ENCODE peak calls at places on chromosomes 13 and 19, in seven cellular contexts. One of them, this sample, is unnamed.

GRCh38 chr13:21134475-21134874 is 41.9 kb downstream of the SKA3 start:
- DNase-seq in SK-N-SH: no peak
- DNase-seq in hepatocyte: no peak
- DNase-seq in AG04450: no peak
- DNase-seq in heart right ventricle: no peak
- DNase-seq in left ventricle myocardium inferior: no peak
- DNase-seq in breast epithelium: no peak
- DNase-seq in this sample: no peak

GRCh38 chr13:100347941-100348340 is 240.6 kb downstream of the GGACT start:
- DNase-seq in SK-N-SH: no peak
- DNase-seq in hepatocyte: no peak
- DNase-seq in AG04450: no peak
- DNase-seq in heart right ventricle: no peak
- DNase-seq in left ventricle myocardium inferior: no peak
- DNase-seq in breast epithelium: no peak
- DNase-seq in this sample: peak; percentile 39

GRCh38 chr19:27759896-27760295 is 1453.1 kb downstream of the UQCRFS1 start:
- DNase-seq in SK-N-SH: no peak
- DNase-seq in hepatocyte: no peak
- DNase-seq in AG04450: no peak
- DNase-seq in heart right ventricle: peak; percentile 14
- DNase-seq in left ventricle myocardium inferior: no peak
- DNase-seq in breast epithelium: no peak
- DNase-seq in this sample: no peak

GRCh38 chr13:113086031-113086750 is 19.4 kb upstream of the F7 start:
- DNase-seq in SK-N-SH: no peak
- DNase-seq in hepatocyte: no peak
- DNase-seq in AG04450: no peak
- DNase-seq in heart right ventricle: no peak
- DNase-seq in left ventricle myocardium inferior: no peak
- DNase-seq in breast epithelium: no peak
- DNase-seq in this sample: no peak

GRCh38 chr13:48813518-48813917 is 159.8 kb downstream of the CYSLTR2 start:
- DNase-seq in SK-N-SH: no peak
- DNase-seq in hepatocyte: no peak
- DNase-seq in AG04450: no peak
- DNase-seq in heart right ventricle: no peak
- DNase-seq in left ventricle myocardium inferior: no peak
- DNase-seq in breast epithelium: no peak
- DNase-seq in this sample: no peak

GRCh38 chr19:51690359-51691121 is 2.6 kb upstream of the SPACA6 start:
- DNase-seq in SK-N-SH: peak; percentile 84
- DNase-seq in hepatocyte: peak; percentile 90
- DNase-seq in AG04450: peak; percentile 41
- DNase-seq in heart right ventricle: peak; percentile 75
- DNase-seq in left ventricle myocardium inferior: peak; percentile 66
- DNase-seq in breast epithelium: peak; percentile 51
- DNase-seq in this sample: no peak

GRCh38 chr19:50383307-50383851 is 768 bp upstream of the POLD1 start:
- DNase-seq in SK-N-SH: no peak
- DNase-seq in hepatocyte: peak; percentile 43
- DNase-seq in AG04450: no peak
- DNase-seq in heart right ventricle: no peak
- DNase-seq in left ventricle myocardium inferior: no peak
- DNase-seq in breast epithelium: peak; percentile 32
- DNase-seq in this sample: no peak

GRCh38 chr19:58581227-58582141 is 8.3 kb upstream of the MZF1 start:
- DNase-seq in SK-N-SH: no peak
- DNase-seq in hepatocyte: peak; percentile 91
- DNase-seq in AG04450: peak; percentile 74
- DNase-seq in heart right ventricle: peak; percentile 88
- DNase-seq in left ventricle myocardium inferior: peak; percentile 87
- DNase-seq in breast epithelium: no peak
- DNase-seq in this sample: peak; percentile 68

GRCh38 chr13:106376411-106377112 is 158.9 kb downstream of the EFNB2 start:
- DNase-seq in SK-N-SH: no peak
- DNase-seq in hepatocyte: no peak
- DNase-seq in AG04450: peak; percentile 67
- DNase-seq in heart right ventricle: no peak
- DNase-seq in left ventricle myocardium inferior: no peak
- DNase-seq in breast epithelium: no peak
- DNase-seq in this sample: peak; percentile 98

GRCh38 chr19:7575426-7576040 is 20.1 kb upstream of the CAMSAP3 start:
- DNase-seq in SK-N-SH: no peak
- DNase-seq in hepatocyte: no peak
- DNase-seq in AG04450: no peak
- DNase-seq in heart right ventricle: no peak
- DNase-seq in left ventricle myocardium inferior: no peak
- DNase-seq in breast epithelium: no peak
- DNase-seq in this sample: peak; percentile 30

GRCh38 chr13:75391432-75392100 is 90.4 kb downstream of the TBC1D4 start:
- DNase-seq in SK-N-SH: no peak
- DNase-seq in hepatocyte: no peak
- DNase-seq in AG04450: no peak
- DNase-seq in heart right ventricle: no peak
- DNase-seq in left ventricle myocardium inferior: no peak
- DNase-seq in breast epithelium: no peak
- DNase-seq in this sample: no peak

GRCh38 chr19:48560095-48560530 is 8.1 kb downstream of the SULT2B1 start:
- DNase-seq in SK-N-SH: no peak
- DNase-seq in hepatocyte: no peak
- DNase-seq in AG04450: no peak
- DNase-seq in heart right ventricle: no peak
- DNase-seq in left ventricle myocardium inferior: no peak
- DNase-seq in breast epithelium: no peak
- DNase-seq in this sample: no peak

DNA sequence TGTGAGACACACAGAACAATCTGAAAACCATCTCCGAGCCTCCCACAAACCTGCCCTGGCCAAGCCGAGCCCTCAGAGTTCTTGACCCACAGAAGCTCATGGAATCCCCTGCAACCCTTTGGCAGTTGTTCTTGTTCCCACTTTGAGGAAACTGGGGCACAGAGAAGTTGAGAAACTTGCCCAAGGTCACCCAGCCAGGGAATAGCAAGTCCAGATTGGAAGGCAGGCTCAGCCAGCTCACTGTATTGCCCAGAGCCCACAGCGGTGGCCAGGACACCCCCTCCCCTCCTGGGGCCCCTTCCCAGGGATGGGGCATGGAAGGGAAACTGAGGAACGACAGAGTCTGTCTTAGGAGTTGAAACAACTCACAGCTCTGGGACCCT is 1.8 kb downstream of the ZSWIM4 start:
- DNase-seq in SK-N-SH: no peak
- DNase-seq in hepatocyte: no peak
- DNase-seq in AG04450: no peak
- DNase-seq in heart right ventricle: no peak
- DNase-seq in left ventricle myocardium inferior: no peak
- DNase-seq in breast epithelium: no peak
- DNase-seq in this sample: no peak
- H3K4me3 ChIP-seq in SK-N-SH: peak overlapping the region; percentile 75
- H3K4me3 ChIP-seq in hepatocyte: no peak overlapping the region
- H3K4me3 ChIP-seq in AG04450: peak overlapping the region; percentile 80
- H3K4me3 ChIP-seq in heart right ventricle: no peak overlapping the region
- H3K4me3 ChIP-seq in left ventricle myocardium inferior: peak overlapping the region; percentile 82
- H3K4me3 ChIP-seq in breast epithelium: peak overlapping the region; percentile 81
- H3K4me3 ChIP-seq in this sample: peak overlapping the region; percentile 7

DNA sequence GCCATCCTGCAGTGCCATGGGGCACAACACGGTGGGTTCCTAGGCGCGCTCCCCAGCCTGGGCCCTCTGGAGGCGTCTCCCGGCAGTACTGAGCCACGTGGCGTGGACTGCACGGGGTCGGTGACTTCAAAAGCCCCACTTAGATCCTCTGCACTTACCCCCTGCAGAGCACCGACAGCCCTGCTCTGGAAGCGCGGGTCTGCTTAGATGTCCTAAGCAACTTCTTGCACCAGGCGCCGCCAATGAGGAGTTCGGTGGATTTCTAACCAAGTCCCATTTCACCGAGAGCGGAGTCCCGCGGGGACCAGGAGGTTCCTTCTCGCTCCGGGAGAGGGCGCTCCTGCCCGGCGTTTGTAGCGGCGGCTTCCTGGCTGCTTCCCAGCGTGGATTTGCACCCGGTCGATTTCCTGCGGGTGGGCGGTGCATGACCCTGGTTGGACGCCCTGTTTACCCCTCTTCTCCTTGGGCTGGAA is 25.2 kb upstream of the ZNF845 start:
- DNase-seq in SK-N-SH: peak; percentile 85
- DNase-seq in hepatocyte: peak; percentile 55
- DNase-seq in AG04450: no peak
- DNase-seq in heart right ventricle: no peak
- DNase-seq in left ventricle myocardium inferior: peak; percentile 16
- DNase-seq in breast epithelium: no peak
- DNase-seq in this sample: no peak
- TF ChIP-seq CTCF in SK-N-SH: peak; percentile 51
- TF ChIP-seq CTCF in hepatocyte: peak; percentile 67
- TF ChIP-seq CTCF in AG04450: peak; percentile 17
- TF ChIP-seq CTCF in heart right ventricle: peak; percentile 66
- TF ChIP-seq CTCF in left ventricle myocardium inferior: peak; percentile 62
- TF ChIP-seq CTCF in breast epithelium: peak; percentile 30
- TF ChIP-seq CTCF in this sample: peak; percentile 29

GRCh38 chr13:44051923-44052322 is 172.2 kb downstream of the LACC1 start:
- DNase-seq in SK-N-SH: no peak
- DNase-seq in hepatocyte: peak; percentile 51
- DNase-seq in AG04450: no peak
- DNase-seq in heart right ventricle: no peak
- DNase-seq in left ventricle myocardium inferior: no peak
- DNase-seq in breast epithelium: no peak
- DNase-seq in this sample: peak; percentile 49
- H3K27me3 ChIP-seq in SK-N-SH: no peaks in the 10 kb centered on the region
- H3K27me3 ChIP-seq in hepatocyte: no peaks in the 10 kb centered on the region
- H3K27me3 ChIP-seq in AG04450: peaks cover 6% of the 10 kb centered on the region
- H3K27me3 ChIP-seq in heart right ventricle: no peaks in the 10 kb centered on the region
- H3K27me3 ChIP-seq in left ventricle myocardium inferior: no peaks in the 10 kb centered on the region
- H3K27me3 ChIP-seq in breast epithelium: no peaks in the 10 kb centered on the region
- H3K27me3 ChIP-seq in this sample: no peaks in the 10 kb centered on the region

GRCh38 chr13:96091164-96091931 is 1.4 kb downstream of the HS6ST3 start:
- DNase-seq in SK-N-SH: peak; percentile 46
- DNase-seq in hepatocyte: peak; percentile 14
- DNase-seq in AG04450: no peak
- DNase-seq in heart right ventricle: peak; percentile 10
- DNase-seq in left ventricle myocardium inferior: peak; percentile 14
- DNase-seq in breast epithelium: no peak
- DNase-seq in this sample: no peak

GRCh38 chr13:96086736-96087135 is 3.2 kb upstream of the HS6ST3 start:
- DNase-seq in SK-N-SH: no peak
- DNase-seq in hepatocyte: no peak
- DNase-seq in AG04450: no peak
- DNase-seq in heart right ventricle: no peak
- DNase-seq in left ventricle myocardium inferior: no peak
- DNase-seq in breast epithelium: no peak
- DNase-seq in this sample: no peak

GRCh38 chr13:96090240-96091101 is 564 bp downstream of the HS6ST3 start:
- DNase-seq in SK-N-SH: peak; percentile 81
- DNase-seq in hepatocyte: peak; percentile 52
- DNase-seq in AG04450: no peak
- DNase-seq in heart right ventricle: no peak
- DNase-seq in left ventricle myocardium inferior: peak; percentile 13
- DNase-seq in breast epithelium: no peak
- DNase-seq in this sample: no peak

GRCh38 chr13:96089749-96090239 is at the start of gene HS6ST3:
- DNase-seq in SK-N-SH: peak; percentile 79
- DNase-seq in hepatocyte: no peak
- DNase-seq in AG04450: no peak
- DNase-seq in heart right ventricle: peak; percentile 11
- DNase-seq in left ventricle myocardium inferior: peak; percentile 28
- DNase-seq in breast epithelium: no peak
- DNase-seq in this sample: peak; percentile 12

GRCh38 chr13:96089139-96089538 is 768 bp upstream of the HS6ST3 start:
- DNase-seq in SK-N-SH: no peak
- DNase-seq in hepatocyte: no peak
- DNase-seq in AG04450: no peak
- DNase-seq in heart right ventricle: no peak
- DNase-seq in left ventricle myocardium inferior: no peak
- DNase-seq in breast epithelium: no peak
- DNase-seq in this sample: no peak
- H3K4me3 ChIP-seq in SK-N-SH: no peak overlapping the region
- H3K4me3 ChIP-seq in hepatocyte: peak overlapping the region; percentile 70
- H3K4me3 ChIP-seq in AG04450: no peak overlapping the region
- H3K4me3 ChIP-seq in heart right ventricle: no peak overlapping the region
- H3K4me3 ChIP-seq in left ventricle myocardium inferior: peak overlapping the region; percentile 66
- H3K4me3 ChIP-seq in breast epithelium: no peak overlapping the region
- H3K4me3 ChIP-seq in this sample: no peak overlapping the region

GRCh38 chr13:35850569-35850968 is 280.6 kb downstream of the DCLK1 start:
- DNase-seq in SK-N-SH: no peak
- DNase-seq in hepatocyte: no peak
- DNase-seq in AG04450: no peak
- DNase-seq in heart right ventricle: no peak
- DNase-seq in left ventricle myocardium inferior: no peak
- DNase-seq in breast epithelium: no peak
- DNase-seq in this sample: no peak
- TF ChIP-seq CTCF in SK-N-SH: no peak
- TF ChIP-seq CTCF in hepatocyte: no peak
- TF ChIP-seq CTCF in AG04450: no peak
- TF ChIP-seq CTCF in heart right ventricle: no peak
- TF ChIP-seq CTCF in left ventricle myocardium inferior: no peak
- TF ChIP-seq CTCF in breast epithelium: no peak
- TF ChIP-seq CTCF in this sample: no peak

GRCh38 chr13:112057434-112057735 is 9.6 kb upstream of the SOX1 start:
- DNase-seq in SK-N-SH: no peak
- DNase-seq in hepatocyte: no peak
- DNase-seq in AG04450: no peak
- DNase-seq in heart right ventricle: no peak
- DNase-seq in left ventricle myocardium inferior: no peak
- DNase-seq in breast epithelium: no peak
- DNase-seq in this sample: no peak
- H3K27me3 ChIP-seq in SK-N-SH: peaks cover 97% of the 10 kb centered on the region
- H3K27me3 ChIP-seq in hepatocyte: peaks cover 100% of the 10 kb centered on the region
- H3K27me3 ChIP-seq in AG04450: peaks cover 72% of the 10 kb centered on the region
- H3K27me3 ChIP-seq in heart right ventricle: peaks cover 97% of the 10 kb centered on the region
- H3K27me3 ChIP-seq in left ventricle myocardium inferior: peaks cover 100% of the 10 kb centered on the region
- H3K27me3 ChIP-seq in breast epithelium: peaks cover 100% of the 10 kb centered on the region
- H3K27me3 ChIP-seq in this sample: peaks cover 70% of the 10 kb centered on the region

GRCh38 chr13:40292108-40292507 is 374.3 kb downstream of the FOXO1 start:
- DNase-seq in SK-N-SH: no peak
- DNase-seq in hepatocyte: no peak
- DNase-seq in AG04450: no peak
- DNase-seq in heart right ventricle: peak; percentile 58
- DNase-seq in left ventricle myocardium inferior: peak; percentile 36
- DNase-seq in breast epithelium: no peak
- DNase-seq in this sample: no peak
- H3K4me3 ChIP-seq in SK-N-SH: no peak overlapping the region
- H3K4me3 ChIP-seq in hepatocyte: no peak overlapping the region
- H3K4me3 ChIP-seq in AG04450: no peak overlapping the region
- H3K4me3 ChIP-seq in heart right ventricle: no peak overlapping the region
- H3K4me3 ChIP-seq in left ventricle myocardium inferior: no peak overlapping the region
- H3K4me3 ChIP-seq in breast epithelium: no peak overlapping the region
- H3K4me3 ChIP-seq in this sample: no peak overlapping the region

GRCh38 chr19:46753420-46754155 is 7.3 kb upstream of the STRN4 start:
- DNase-seq in SK-N-SH: peak; percentile 77
- DNase-seq in hepatocyte: peak; percentile 53
- DNase-seq in AG04450: no peak
- DNase-seq in heart right ventricle: no peak
- DNase-seq in left ventricle myocardium inferior: peak; percentile 41
- DNase-seq in breast epithelium: no peak
- DNase-seq in this sample: peak; percentile 38
- TF ChIP-seq CTCF in SK-N-SH: peak; percentile 61
- TF ChIP-seq CTCF in hepatocyte: peak; percentile 34
- TF ChIP-seq CTCF in AG04450: peak; percentile 46
- TF ChIP-seq CTCF in heart right ventricle: peak; percentile 43
- TF ChIP-seq CTCF in left ventricle myocardium inferior: peak; percentile 63
- TF ChIP-seq CTCF in breast epithelium: peak; percentile 32
- TF ChIP-seq CTCF in this sample: peak; percentile 73

GRCh38 chr19:41195675-41196497 is 2.9 kb downstream of the CYP2S1 start:
- DNase-seq in SK-N-SH: no peak
- DNase-seq in hepatocyte: no peak
- DNase-seq in AG04450: no peak
- DNase-seq in heart right ventricle: no peak
- DNase-seq in left ventricle myocardium inferior: no peak
- DNase-seq in breast epithelium: no peak
- DNase-seq in this sample: peak; percentile 98
- H3K27me3 ChIP-seq in SK-N-SH: peaks cover 44% of the 10 kb centered on the region
- H3K27me3 ChIP-seq in hepatocyte: peaks cover 4% of the 10 kb centered on the region
- H3K27me3 ChIP-seq in AG04450: peaks cover 10% of the 10 kb centered on the region
- H3K27me3 ChIP-seq in heart right ventricle: peaks cover 39% of the 10 kb centered on the region
- H3K27me3 ChIP-seq in left ventricle myocardium inferior: peaks cover 93% of the 10 kb centered on the region
- H3K27me3 ChIP-seq in breast epithelium: peaks cover 23% of the 10 kb centered on the region
- H3K27me3 ChIP-seq in this sample: no peaks in the 10 kb centered on the region